ENCODE peak calls at places on chromosomes 6 and 20, in six cellular contexts. C, W, P, Q, I and S are unnamed samples. For H3K9me3, the result is how much of the 10 kb centered on the place peaks cover.

GRCh38 chr20:49676581-49677291 is 36.9 kb downstream of the B4GALT5 start:
- DNase-seq in C (no peak), W (peak), P (no peak), Q (no peak), I (no peak), S (no peak)

GRCh38 chr6:38517005-38517404 is 122.7 kb downstream of the BTBD9 start:
- DNase-seq in C (no peak), W (peak), P (no peak), Q (no peak), I (no peak), S (no peak)

GRCh38 chr6:79506251-79506650 is 31.0 kb downstream of the LCA5 start:
- DNase-seq in C (no peak), W (peak), P (no peak), Q (no peak), I (no peak), S (no peak)

GRCh38 chr6:10962673-10963072 is 75.8 kb downstream of the SYCP2L start:
- DNase-seq in C (no peak), W (peak), P (no peak), Q (no peak), I (no peak), S (no peak)

GRCh38 chr6:156876302-156876701 is 99.1 kb downstream of the ARID1B start:
- DNase-seq in C (no peak), W (no peak), P (no peak), Q (no peak), I (no peak), S (no peak)

GRCh38 chr6:2765896-2766766 is 938 bp downstream of the WRNIP1 start:
- DNase-seq in C (no peak), W (peak), P (peak), Q (peak), I (peak), S (peak)

GRCh38 chr6:154292855-154293519 is 63.6 kb downstream of the IPCEF1 start:
- DNase-seq in C (no peak), W (peak), P (no peak), Q (no peak), I (no peak), S (no peak)

GRCh38 chr6:15516923-15517560 is 145.8 kb downstream of the DTNBP1 start:
- DNase-seq in C (no peak), W (no peak), P (no peak), Q (peak), I (no peak), S (peak)

GRCh38 chr20:59636791-59637370 is 32.5 kb downstream of the PHACTR3 start:
- DNase-seq in C (no peak), W (no peak), P (no peak), Q (no peak), I (no peak), S (no peak)
- H3K9me3 ChIP-seq in C (under half), W (under half), P (under half), Q (under half), I (under half), S (under half)

DNA sequence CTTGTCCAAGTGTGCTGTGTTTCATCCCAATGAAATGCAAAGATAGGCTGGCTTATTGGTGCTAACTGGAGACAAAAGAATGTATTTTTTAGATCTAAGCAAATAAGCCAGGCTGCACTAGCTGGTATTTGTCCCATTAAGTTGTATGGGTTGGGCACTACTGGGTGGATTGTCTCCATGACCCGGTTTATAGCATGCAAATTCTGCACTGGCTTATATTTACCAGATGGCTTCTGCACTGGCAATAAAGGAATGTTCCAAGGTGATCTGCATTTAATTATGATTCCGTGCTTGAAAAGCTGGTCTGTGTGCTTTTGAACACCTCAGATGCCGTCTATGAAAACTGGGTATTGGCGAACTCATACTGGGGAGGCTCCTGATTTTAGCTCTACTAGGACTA is 61.4 kb upstream of the MOCS1 start:
- DNase-seq in C (no peak), W (no peak), P (no peak), Q (no peak), I (no peak), S (no peak)
- H3K9me3 ChIP-seq in C (under half), W (under half), P (under half), Q (under half), I (under half), S (half or more)

DNA sequence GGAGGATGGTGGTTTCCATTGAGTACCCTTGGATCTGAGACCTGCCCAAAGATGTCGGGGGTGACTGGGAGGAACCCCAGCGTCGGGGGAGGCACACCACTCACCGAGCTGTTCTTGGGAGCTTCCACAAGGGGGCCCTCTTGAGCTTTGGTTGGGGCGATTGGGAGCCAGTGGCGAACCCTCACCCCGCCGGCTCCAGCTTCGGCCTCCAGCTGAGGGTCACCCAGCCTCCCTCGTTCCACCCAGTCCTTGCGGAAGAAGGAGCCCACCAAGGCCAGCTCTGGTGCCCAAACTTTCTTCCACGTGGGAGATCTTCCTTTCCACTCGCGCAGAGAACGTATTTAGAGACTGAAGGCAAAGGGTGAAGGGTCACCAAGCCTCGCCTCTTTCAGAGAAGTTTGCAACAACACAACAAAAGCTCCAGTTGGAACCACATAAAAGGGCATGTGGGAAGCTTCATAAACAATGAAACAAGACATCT is 33.6 kb downstream of the APCDD1L start:
- DNase-seq in C (no peak), W (no peak), P (peak), Q (no peak), I (no peak), S (no peak)
- H3K9me3 ChIP-seq in C (under half), W (under half), P (under half), Q (under half), I (under half), S (under half)

GRCh38 chr20:64011366-64011779 is 24.6 kb upstream of the C20orf204 start:
- DNase-seq in C (no peak), W (no peak), P (no peak), Q (no peak), I (no peak), S (no peak)
- H3K9me3 ChIP-seq in C (under half), W (under half), P (half or more), Q (under half), I (under half), S (under half)